ENCODE peak calls at places on chromosomes 2 and 18, in seven cellular contexts. Z, J, Y, W, N, B and O are unnamed samples.
A peak's percentile ranks its signal among the peaks of the same experiment; 100 is the strongest.

GRCh38 chr2:3472296-3472695 is 47.0 kb downstream of the ADI1 start:
- DNase-seq in W (no peak), J (peak; percentile 14), Y (no peak), B (no peak), Z (no peak), N (no peak), O (no peak)

GRCh38 chr2:11743531-11743815 is 3.0 kb upstream of the LPIN1 start:
- DNase-seq in W (no peak), Y (no peak), N (no peak), Z (no peak), B (no peak), J (no peak), O (no peak)

GRCh38 chr18:3008546-3008945 is 4.4 kb downstream of the LPIN2 start:
- DNase-seq in Y (peak; percentile 89), J (no peak), N (no peak), W (no peak), B (no peak), Z (peak; percentile 42), O (no peak)

GRCh38 chr2:30894498-30895119 is 87.4 kb upstream of the CAPN13 start:
- DNase-seq in N (no peak), Y (no peak), W (no peak), B (no peak), Z (no peak), J (no peak), O (no peak)

GRCh38 chr2:102114851-102115497 is 27.6 kb upstream of the IL1R1 start:
- DNase-seq in N (no peak), W (no peak), Z (no peak), Y (peak; percentile 82), J (no peak), B (no peak), O (no peak)

GRCh38 chr18:43589611-43590151 is 312.4 kb upstream of the SYT4 start:
- DNase-seq in W (no peak), Y (no peak), B (no peak), N (no peak), J (no peak), Z (no peak), O (no peak)

GRCh38 chr2:224952942-224953657 is 89.2 kb downstream of the DOCK10 start:
- DNase-seq in Z (no peak), W (no peak), B (no peak), Y (no peak), N (peak; percentile 20), J (no peak), O (no peak)

GRCh38 chr2:213020268-213020667 is 131.1 kb downstream of the IKZF2 start:
- DNase-seq in W (no peak), Z (no peak), Y (no peak), N (no peak), J (no peak), B (no peak), O (no peak)

GRCh38 chr2:136117391-136117841 is 533 bp downstream of the CXCR4 start:
- DNase-seq in W (peak; percentile 26), Y (peak; percentile 51), J (peak; percentile 47), B (no peak), N (peak; percentile 57), Z (peak; percentile 33), O (no peak)

GRCh38 chr2:208037564-208038487 is 12.5 kb upstream of the PLEKHM3 start:
- DNase-seq in N (no peak), Y (no peak), J (no peak), B (no peak), W (no peak), Z (no peak), O (no peak)

GRCh38 chr2:226063704-226064390 is 664.3 kb downstream of the NYAP2 start:
- DNase-seq in Y (peak; percentile 69), Z (peak; percentile 72), J (no peak), W (no peak), N (no peak), B (no peak), O (peak; percentile 83)